ENCODE peak calls at places on chromosomes 3 and 15, in six cellular contexts. Z, B, X, E, G and Y are unnamed samples.

GRCh38 chr3:141795311-141795710 is 32.1 kb downstream of the GRK7 start:
- DNase-seq in Z (no peak), X (no peak), B (no peak), E (no peak), G (no peak), Y (no peak)

GRCh38 chr3:190097617-190098016 is 23.1 kb downstream of the P3H2 start:
- DNase-seq in Z (no peak), X (no peak), G (no peak), B (no peak), E (no peak), Y (no peak)

GRCh38 chr3:108133858-108134554 is 43.2 kb upstream of the CD47 start:
- DNase-seq in G (no peak), X (no peak), E (no peak), Z (no peak), B (no peak), Y (no peak)

GRCh38 chr15:50046868-50047267 is 72.2 kb downstream of the ATP8B4 start:
- DNase-seq in G (no peak), Z (no peak), B (no peak), X (no peak), E (peak; percentile 14), Y (no peak)

GRCh38 chr15:75349851-75350588 is 3.2 kb downstream of the NEIL1 start:
- DNase-seq in G (no peak), X (peak; percentile 85), E (no peak), B (peak; percentile 54), Z (no peak), Y (no peak)

GRCh38 chr3:110783541-110783940 is 288.1 kb upstream of the NECTIN3 start:
- DNase-seq in X (no peak), G (no peak), B (no peak), E (no peak), Z (no peak), Y (no peak)

GRCh38 chr15:37891754-37892368 is 42.6 kb upstream of the TMCO5A start:
- DNase-seq in B (no peak), E (peak; percentile 86), Z (no peak), X (no peak), G (no peak), Y (peak; percentile 18)

GRCh38 chr3:5430701-5431100 is 243.2 kb downstream of the EDEM1 start:
- DNase-seq in G (no peak), E (no peak), B (no peak), X (no peak), Z (no peak), Y (no peak)

GRCh38 chr3:49378249-49378899 is 20.2 kb upstream of the GPX1 start:
- DNase-seq in Z (peak; percentile 24), E (peak; percentile 63), G (peak; percentile 42), X (peak; percentile 5), B (no peak), Y (no peak)

GRCh38 chr3:151837057-151837456 is 23.1 kb downstream of the AADAC start:
- DNase-seq in Z (no peak), G (no peak), X (no peak), E (peak; percentile 79), B (no peak), Y (no peak)

GRCh38 chr3:52851348-52851747 is 16.5 kb upstream of the MUSTN1 start:
- DNase-seq in E (peak; percentile 61), G (no peak), B (no peak), X (no peak), Z (no peak), Y (peak; percentile 57)

GRCh38 chr15:43513550-43513949 is 3.9 kb upstream of the MAP1A start:
- DNase-seq in X (no peak), B (no peak), E (no peak), Z (no peak), G (no peak), Y (no peak)

GRCh38 chr3:16790432-16791379 is 94.0 kb upstream of the PLCL2 start:
- DNase-seq in Z (no peak), X (no peak), E (no peak), B (no peak), G (no peak), Y (no peak)

GRCh38 chr15:100033140-100033857 is 300.1 kb upstream of the LYSMD4 start:
- DNase-seq in E (no peak), X (no peak), G (no peak), Z (no peak), B (no peak), Y (no peak)

GRCh38 chr3:197256836-197257444 is 41.5 kb downstream of the DLG1 start:
- DNase-seq in B (peak; percentile 5), Z (no peak), X (no peak), G (no peak), E (peak; percentile 81), Y (peak; percentile 50)

GRCh38 chr3:126525853-126526667 is 2.1 kb downstream of the CHST13 start:
- DNase-seq in X (no peak), B (no peak), E (no peak), G (no peak), Z (no peak), Y (no peak)

GRCh38 chr3:58568572-58569286 is 8.5 kb downstream of the FAM107A start:
- DNase-seq in Z (peak; percentile 75), B (peak; percentile 35), G (peak; percentile 74), X (peak; percentile 69), E (peak; percentile 84), Y (peak; percentile 82)

GRCh38 chr15:51203797-51204196 is 109.1 kb upstream of the TNFAIP8L3 start:
- DNase-seq in E (peak; percentile 66), Z (no peak), G (no peak), X (no peak), B (no peak), Y (no peak)

GRCh38 chr15:51830279-51830806 is 890 bp downstream of the TMOD3 start:
- DNase-seq in G (no peak), E (peak; percentile 71), B (no peak), X (no peak), Z (peak; percentile 47), Y (no peak)

GRCh38 chr3:117853923-117854322 is 1144.3 kb downstream of the TUSC7 start:
- DNase-seq in X (no peak), Z (no peak), B (no peak), G (no peak), E (peak; percentile 71), Y (peak; percentile 53)

GRCh38 chr3:36796896-36797295 is 32.5 kb upstream of the DCLK3 start:
- DNase-seq in X (no peak), E (peak; percentile 3), Z (no peak), G (no peak), B (no peak), Y (no peak)

GRCh38 chr15:94230436-94230885 is 900 bp upstream of the MCTP2 start:
- DNase-seq in E (no peak), Z (no peak), G (no peak), B (no peak), X (no peak), Y (no peak)

GRCh38 chr15:94229591-94230365 is 1.6 kb upstream of the MCTP2 start:
- DNase-seq in G (no peak), Z (no peak), E (no peak), X (no peak), B (peak; percentile 3), Y (no peak)

GRCh38 chr15:94231728-94232086 is 346 bp downstream of the MCTP2 start:
- DNase-seq in E (peak; percentile 34), G (no peak), B (no peak), X (no peak), Z (peak; percentile 17), Y (no peak)

GRCh38 chr15:94232107-94232506 is 746 bp downstream of the MCTP2 start:
- DNase-seq in E (no peak), X (no peak), Z (no peak), G (no peak), B (no peak), Y (no peak)

GRCh38 chr15:94230886-94231727 is at the start of gene MCTP2:
- DNase-seq in Z (peak; percentile 65), B (peak; percentile 66), G (peak; percentile 70), X (peak; percentile 96), E (peak; percentile 88), Y (peak; percentile 69)
- H3K4me1 ChIP-seq in Z (peaks cover 54% of the 10 kb centered on the region), B (peaks cover 22% of the 10 kb centered on the region), G (no peaks in the 10 kb centered on the region), X (peaks cover 30% of the 10 kb centered on the region), E (peaks cover 52% of the 10 kb centered on the region), Y (peaks cover 8% of the 10 kb centered on the region)

GRCh38 chr15:66772967-66773873 is 71.2 kb downstream of the SMAD6 start:
- DNase-seq in G (no peak), B (no peak), X (peak; percentile 69), E (peak; percentile 31), Z (peak; percentile 65), Y (peak; percentile 22)

GRCh38 chr15:66777054-66777453 is 75.0 kb downstream of the SMAD6 start:
- DNase-seq in E (no peak), B (no peak), Z (no peak), X (no peak), G (no peak), Y (no peak)

GRCh38 chr15:66775127-66776105 is 73.4 kb downstream of the SMAD6 start:
- DNase-seq in E (no peak), B (no peak), X (no peak), G (no peak), Z (peak; percentile 58), Y (peak; percentile 17)

GRCh38 chr15:66772604-66772966 is 70.5 kb downstream of the SMAD6 start:
- DNase-seq in X (no peak), E (no peak), G (no peak), B (no peak), Z (no peak), Y (no peak)

GRCh38 chr15:66774001-66774814 is 72.2 kb downstream of the SMAD6 start:
- DNase-seq in B (peak; percentile 7), G (peak; percentile 84), Z (peak; percentile 87), X (peak; percentile 86), E (peak; percentile 92), Y (peak; percentile 82)
- H3K4me1 ChIP-seq in B (no peaks in the 10 kb centered on the region), G (peaks cover 16% of the 10 kb centered on the region), Z (peaks cover 28% of the 10 kb centered on the region), X (peaks cover 48% of the 10 kb centered on the region), E (peaks cover 67% of the 10 kb centered on the region), Y (peaks cover 6% of the 10 kb centered on the region)

DNA sequence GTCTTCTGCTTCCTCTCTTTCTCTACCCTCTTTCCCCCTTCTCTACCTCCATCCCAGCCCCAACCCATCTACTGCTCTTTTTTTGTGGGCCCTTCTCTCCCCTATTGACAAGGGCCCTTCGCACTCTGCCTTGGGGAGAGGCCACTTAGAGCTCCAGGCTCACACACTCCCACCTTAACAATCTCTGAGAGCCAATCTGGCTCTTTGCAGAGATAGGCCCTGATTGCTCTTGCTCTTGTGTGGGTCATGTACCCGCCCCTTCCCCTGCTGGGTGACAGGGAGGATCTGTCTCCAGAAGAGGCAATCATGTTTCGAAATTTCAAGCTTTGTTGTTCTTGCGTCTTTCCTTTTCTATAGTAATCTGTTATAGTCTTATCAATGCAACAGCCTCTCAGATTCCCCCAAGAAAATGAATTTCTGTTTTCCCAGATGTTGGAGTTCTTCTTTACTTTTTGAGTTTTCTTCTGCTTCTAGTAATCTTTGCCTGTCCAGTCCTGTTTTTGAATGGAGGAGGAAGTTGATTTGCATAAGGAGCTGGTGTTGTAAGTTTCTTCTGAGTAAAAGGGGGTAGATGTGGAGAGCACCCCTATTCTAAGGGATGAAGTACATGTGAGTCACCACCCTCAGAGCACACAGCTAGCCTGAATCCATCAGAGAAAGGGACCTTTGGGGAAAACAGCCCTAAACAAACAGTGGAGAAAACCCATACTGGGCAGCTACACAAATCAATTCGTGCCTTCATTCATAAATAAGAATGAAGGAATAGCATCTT is 34.7 kb downstream of the ACAA1 start:
- DNase-seq in E (no peak), X (no peak), B (no peak), Z (no peak), G (no peak), Y (no peak)
- H3K4me1 ChIP-seq in E (no peaks in the 10 kb centered on the region), X (no peaks in the 10 kb centered on the region), B (no peaks in the 10 kb centered on the region), Z (peaks cover 8% of the 10 kb centered on the region), G (no peaks in the 10 kb centered on the region), Y (no peaks in the 10 kb centered on the region)

DNA sequence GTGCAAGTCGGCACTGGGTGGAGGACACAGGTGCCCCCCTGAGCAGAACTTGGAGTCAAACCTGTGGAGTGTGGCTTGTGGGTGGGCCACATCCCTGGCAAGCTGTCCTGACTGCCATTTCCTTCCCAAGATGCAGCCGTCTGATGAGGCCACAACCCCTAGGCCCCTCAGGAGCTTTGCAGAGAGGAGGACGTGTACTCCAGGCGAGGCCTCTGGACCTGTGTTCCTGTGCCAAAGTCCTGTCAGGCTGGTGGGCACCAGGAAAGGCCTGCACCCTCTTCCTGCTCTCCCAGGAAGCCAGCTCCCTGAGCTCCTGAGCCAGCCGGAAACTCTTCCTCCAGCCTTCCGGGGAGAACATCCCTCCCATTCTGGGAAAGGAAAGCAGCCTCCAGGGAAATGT is 48.5 kb downstream of the CMTM6 start:
- DNase-seq in X (no peak), E (no peak), B (no peak), Z (no peak), G (no peak), Y (no peak)
- H3K4me1 ChIP-seq in X (no peaks in the 10 kb centered on the region), E (peaks cover 9% of the 10 kb centered on the region), B (peaks cover 42% of the 10 kb centered on the region), Z (peaks cover 22% of the 10 kb centered on the region), G (no peaks in the 10 kb centered on the region), Y (no peaks in the 10 kb centered on the region)